ENCODE peak calls at places on chromosomes 12 and 14, in five cellular contexts. One of them, this sample, is unnamed.

GRCh38 chr14:39229222-39229543 is 4.5 kb upstream of the MIA2 start:
- DNase-seq in NT2/D1: no peak
- DNase-seq in H1: no peak
- DNase-seq in HepG2: no peak
- DNase-seq in GM12878: no peak
- DNase-seq in this sample: no peak

GRCh38 chr12:103880299-103881142 is 39.5 kb upstream of the NT5DC3 start:
- DNase-seq in NT2/D1: no peak
- DNase-seq in H1: no peak
- DNase-seq in HepG2: no peak
- DNase-seq in GM12878: peak
- DNase-seq in this sample: no peak

GRCh38 chr12:51592034-51592705 is 1.1 kb downstream of the SCN8A start:
- DNase-seq in NT2/D1: peak
- DNase-seq in H1: no peak
- DNase-seq in HepG2: no peak
- DNase-seq in GM12878: no peak
- DNase-seq in this sample: no peak

GRCh38 chr14:99252443-99252939 is 19.5 kb downstream of the BCL11B start:
- DNase-seq in NT2/D1: no peak
- DNase-seq in H1: no peak
- DNase-seq in HepG2: no peak
- DNase-seq in GM12878: no peak
- DNase-seq in this sample: no peak

GRCh38 chr14:105448706-105449111 is 25.9 kb upstream of the CRIP2 start:
- DNase-seq in NT2/D1: peak
- DNase-seq in H1: peak
- DNase-seq in HepG2: peak
- DNase-seq in GM12878: no peak
- DNase-seq in this sample: peak

GRCh38 chr14:58488550-58488949 is 61.0 kb downstream of the KIAA0586 start:
- DNase-seq in NT2/D1: no peak
- DNase-seq in H1: no peak
- DNase-seq in HepG2: no peak
- DNase-seq in GM12878: no peak
- DNase-seq in this sample: no peak

GRCh38 chr12:14892726-14893442 is 7.2 kb upstream of the MGP start:
- DNase-seq in NT2/D1: no peak
- DNase-seq in H1: no peak
- DNase-seq in HepG2: peak
- DNase-seq in GM12878: no peak
- DNase-seq in this sample: no peak

GRCh38 chr12:21987786-21988185 is 46.6 kb upstream of the ABCC9 start:
- DNase-seq in NT2/D1: no peak
- DNase-seq in H1: no peak
- DNase-seq in HepG2: no peak
- DNase-seq in GM12878: no peak
- DNase-seq in this sample: no peak

GRCh38 chr12:20492251-20492728 is 124.0 kb downstream of the PDE3A start:
- DNase-seq in NT2/D1: no peak
- DNase-seq in H1: no peak
- DNase-seq in HepG2: no peak
- DNase-seq in GM12878: peak
- DNase-seq in this sample: no peak

GRCh38 chr12:6364037-6364360 is 11.4 kb downstream of the SCNN1A start:
- DNase-seq in NT2/D1: no peak
- DNase-seq in H1: no peak
- DNase-seq in HepG2: no peak
- DNase-seq in GM12878: no peak
- DNase-seq in this sample: no peak

GRCh38 chr12:15700595-15700994 is 88.6 kb downstream of the EPS8 start:
- DNase-seq in NT2/D1: no peak
- DNase-seq in H1: no peak
- DNase-seq in HepG2: no peak
- DNase-seq in GM12878: peak
- DNase-seq in this sample: no peak

GRCh38 chr12:116922194-116922897 is 11.6 kb downstream of the FBXW8 start:
- DNase-seq in NT2/D1: no peak
- DNase-seq in H1: no peak
- DNase-seq in HepG2: no peak
- DNase-seq in GM12878: peak
- DNase-seq in this sample: no peak

GRCh38 chr12:129186952-129187351 is 333.7 kb downstream of the GLT1D1 start:
- DNase-seq in NT2/D1: no peak
- DNase-seq in H1: no peak
- DNase-seq in HepG2: no peak
- DNase-seq in GM12878: no peak
- DNase-seq in this sample: no peak

GRCh38 chr12:110137786-110138185 is 13.6 kb downstream of the IFT81 start:
- DNase-seq in NT2/D1: no peak
- DNase-seq in H1: no peak
- DNase-seq in HepG2: no peak
- DNase-seq in GM12878: no peak
- DNase-seq in this sample: no peak

GRCh38 chr12:6547987-6548386 is 7.9 kb downstream of the IFFO1 start:
- DNase-seq in NT2/D1: peak
- DNase-seq in H1: no peak
- DNase-seq in HepG2: no peak
- DNase-seq in GM12878: no peak
- DNase-seq in this sample: no peak

GRCh38 chr14:29166507-29166906 is 399.9 kb downstream of the FOXG1 start:
- DNase-seq in NT2/D1: no peak
- DNase-seq in H1: no peak
- DNase-seq in HepG2: no peak
- DNase-seq in GM12878: no peak
- DNase-seq in this sample: peak
- TF ChIP-seq SUZ12 in NT2/D1: no peak
- TF ChIP-seq SUZ12 in H1: no peak
- TF ChIP-seq SUZ12 in HepG2: no peak
- TF ChIP-seq SUZ12 in GM12878: no peak
- TF ChIP-seq SUZ12 in this sample: no peak

DNA sequence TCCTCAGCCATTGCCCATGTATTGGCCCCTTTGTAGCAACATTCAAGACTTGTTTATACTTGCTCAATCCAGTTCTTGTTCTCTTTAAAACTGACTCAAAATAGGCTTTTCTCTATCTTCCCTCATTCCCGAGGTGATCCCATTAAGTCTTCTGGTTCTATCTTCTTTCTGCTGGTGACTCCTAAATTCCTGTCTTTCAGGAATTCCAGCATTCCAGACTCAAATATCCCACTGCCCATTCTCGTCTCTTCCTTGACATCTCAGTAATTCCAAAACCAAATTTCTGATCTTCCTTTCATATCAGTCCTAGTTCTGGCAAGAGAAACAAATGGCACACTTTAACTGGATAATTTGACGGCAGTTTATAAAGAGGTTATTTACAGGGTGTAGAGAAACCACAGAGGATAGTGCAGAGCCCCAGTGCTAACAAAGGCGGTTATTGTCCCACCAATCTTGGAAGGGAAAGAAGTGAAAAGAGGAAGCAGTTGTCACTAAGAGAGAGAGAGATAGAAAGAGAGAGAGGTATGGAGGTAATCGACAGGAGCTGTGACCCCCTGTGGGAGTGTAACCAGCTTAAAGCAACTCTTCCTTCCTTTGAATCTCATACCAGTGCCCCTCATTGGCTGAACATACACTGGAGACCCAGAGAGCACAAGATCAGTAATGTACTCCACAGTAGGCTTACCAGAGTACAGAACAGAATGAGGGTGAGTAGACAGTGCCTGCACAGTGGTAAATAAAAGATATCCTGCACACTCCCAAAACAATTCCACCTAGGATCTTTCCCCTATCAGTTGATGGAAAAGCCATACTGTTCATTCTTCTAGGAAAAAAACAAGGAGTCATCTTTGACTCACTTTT is 177.6 kb upstream of the LMNTD1 start:
- DNase-seq in NT2/D1: no peak
- DNase-seq in H1: no peak
- DNase-seq in HepG2: no peak
- DNase-seq in GM12878: no peak
- DNase-seq in this sample: no peak
- TF ChIP-seq SUZ12 in NT2/D1: no peak
- TF ChIP-seq SUZ12 in H1: no peak
- TF ChIP-seq SUZ12 in HepG2: no peak
- TF ChIP-seq SUZ12 in GM12878: no peak
- TF ChIP-seq SUZ12 in this sample: no peak

DNA sequence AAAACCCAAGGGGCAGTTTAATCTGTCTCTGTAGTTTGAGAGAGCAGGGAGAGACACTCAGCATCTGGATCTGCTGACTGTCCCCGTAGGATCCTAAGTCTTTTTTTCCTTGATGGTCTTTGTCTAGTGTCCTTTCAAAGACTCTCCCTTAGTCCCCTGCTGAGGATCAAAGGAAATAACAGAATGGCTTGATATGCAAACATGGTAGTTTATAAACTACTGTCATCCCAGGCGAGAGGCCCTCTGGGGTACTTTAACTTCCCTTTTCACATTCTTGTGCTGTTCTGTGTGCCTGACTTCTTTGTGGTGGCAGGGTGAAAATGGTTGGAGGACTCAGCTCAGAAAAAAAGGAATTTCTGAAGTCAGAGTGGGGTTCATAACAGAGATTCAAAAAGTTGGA is 218.5 kb downstream of the DIO2 start:
- DNase-seq in NT2/D1: peak
- DNase-seq in H1: peak
- DNase-seq in HepG2: no peak
- DNase-seq in GM12878: no peak
- DNase-seq in this sample: no peak
- TF ChIP-seq SUZ12 in NT2/D1: no peak
- TF ChIP-seq SUZ12 in H1: no peak
- TF ChIP-seq SUZ12 in HepG2: no peak
- TF ChIP-seq SUZ12 in GM12878: no peak
- TF ChIP-seq SUZ12 in this sample: no peak

DNA sequence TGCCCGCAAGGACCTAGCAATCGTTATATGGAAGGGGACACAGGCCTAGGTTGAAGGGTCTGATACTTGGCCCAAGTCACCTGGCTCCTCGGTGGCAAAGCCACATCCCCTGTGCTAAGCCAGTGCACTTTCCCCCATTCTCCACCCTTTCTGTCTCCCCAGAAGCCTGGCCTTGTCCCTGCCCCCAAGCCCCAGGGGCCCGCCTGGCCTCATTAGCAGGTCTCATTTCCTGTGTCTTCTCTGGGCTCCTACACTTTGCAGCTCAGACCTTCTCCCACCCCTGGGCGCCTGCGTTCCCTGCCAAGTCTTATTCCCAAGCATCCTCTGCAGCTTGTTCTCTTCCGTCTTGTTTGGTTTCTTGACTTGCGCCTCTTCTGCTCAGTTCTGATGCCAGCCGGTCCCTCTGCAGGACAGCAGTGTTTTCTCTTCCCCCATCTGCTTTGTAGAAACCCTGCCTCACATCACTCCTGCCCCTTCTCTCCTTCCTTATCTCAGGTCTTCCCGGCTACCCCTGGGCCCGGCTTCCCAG is 66.7 kb downstream of the SLC24A4 start:
- DNase-seq in NT2/D1: no peak
- DNase-seq in H1: no peak
- DNase-seq in HepG2: no peak
- DNase-seq in GM12878: no peak
- DNase-seq in this sample: no peak
- TF ChIP-seq SUZ12 in NT2/D1: no peak
- TF ChIP-seq SUZ12 in H1: no peak
- TF ChIP-seq SUZ12 in HepG2: no peak
- TF ChIP-seq SUZ12 in GM12878: no peak
- TF ChIP-seq SUZ12 in this sample: no peak

DNA sequence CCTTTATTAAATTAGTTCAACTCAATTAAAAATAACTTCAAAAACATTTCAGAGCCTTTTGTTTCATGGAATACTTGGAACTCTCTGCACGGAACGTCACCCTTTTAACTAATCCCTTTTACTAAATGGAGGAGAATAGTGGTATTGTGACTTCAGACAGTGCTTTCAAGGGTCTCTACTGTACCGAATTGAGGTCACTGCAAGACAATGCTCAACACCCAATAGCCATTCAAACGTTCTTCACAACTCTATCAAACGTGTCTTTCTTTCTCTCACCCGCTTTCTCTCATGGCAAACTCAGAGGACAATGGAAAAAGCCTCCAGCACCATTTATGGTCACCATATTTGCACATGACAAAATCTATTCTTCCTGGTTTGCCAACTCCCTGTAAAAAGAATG is 132.1 kb upstream of the SOX5 start:
- DNase-seq in NT2/D1: no peak
- DNase-seq in H1: no peak
- DNase-seq in HepG2: no peak
- DNase-seq in GM12878: no peak
- DNase-seq in this sample: no peak
- TF ChIP-seq SUZ12 in NT2/D1: no peak
- TF ChIP-seq SUZ12 in H1: no peak
- TF ChIP-seq SUZ12 in HepG2: no peak
- TF ChIP-seq SUZ12 in GM12878: no peak
- TF ChIP-seq SUZ12 in this sample: no peak

DNA sequence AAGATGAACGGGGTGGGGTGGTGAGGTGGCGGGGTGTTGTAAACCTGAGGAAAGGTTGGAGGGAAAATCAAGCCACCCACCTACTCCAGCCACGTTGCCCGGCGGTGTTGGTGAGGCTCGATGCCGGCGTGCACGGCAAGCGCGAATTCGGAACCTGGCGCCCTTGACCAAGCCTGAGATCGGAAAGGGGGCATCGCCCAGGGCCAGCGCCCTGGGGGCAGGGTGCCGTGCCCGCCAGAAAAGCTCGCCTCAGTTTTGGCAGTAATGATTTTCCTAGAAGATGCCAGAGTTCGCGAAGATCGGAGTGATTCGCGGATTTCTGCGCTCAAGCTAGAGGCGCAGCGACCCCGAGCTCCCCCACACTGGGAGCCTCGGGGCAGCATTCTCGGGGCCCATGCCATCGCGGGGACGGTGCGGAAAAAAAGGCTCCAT is 804 bp downstream of the STXBP6 start:
- DNase-seq in NT2/D1: no peak
- DNase-seq in H1: no peak
- DNase-seq in HepG2: no peak
- DNase-seq in GM12878: no peak
- DNase-seq in this sample: no peak
- TF ChIP-seq SUZ12 in NT2/D1: peak
- TF ChIP-seq SUZ12 in H1: peak
- TF ChIP-seq SUZ12 in HepG2: no peak
- TF ChIP-seq SUZ12 in GM12878: no peak
- TF ChIP-seq SUZ12 in this sample: no peak

GRCh38 chr12:107404981-107405380 is 280.6 kb upstream of the PWP1 start:
- DNase-seq in NT2/D1: peak
- DNase-seq in H1: no peak
- DNase-seq in HepG2: peak
- DNase-seq in GM12878: no peak
- DNase-seq in this sample: peak

GRCh38 chr12:107402041-107403022 is 283.3 kb upstream of the PWP1 start:
- DNase-seq in NT2/D1: peak
- DNase-seq in H1: peak
- DNase-seq in HepG2: peak
- DNase-seq in GM12878: no peak
- DNase-seq in this sample: peak

GRCh38 chr12:107400686-107401447 is 284.7 kb upstream of the PWP1 start:
- DNase-seq in NT2/D1: no peak
- DNase-seq in H1: no peak
- DNase-seq in HepG2: no peak
- DNase-seq in GM12878: no peak
- DNase-seq in this sample: no peak

GRCh38 chr12:107406932-107407331 is 278.7 kb upstream of the PWP1 start:
- DNase-seq in NT2/D1: no peak
- DNase-seq in H1: no peak
- DNase-seq in HepG2: no peak
- DNase-seq in GM12878: no peak
- DNase-seq in this sample: no peak

GRCh38 chr12:107405436-107405835 is 280.2 kb upstream of the PWP1 start:
- DNase-seq in NT2/D1: no peak
- DNase-seq in H1: no peak
- DNase-seq in HepG2: no peak
- DNase-seq in GM12878: no peak
- DNase-seq in this sample: no peak
- TF ChIP-seq SUZ12 in NT2/D1: no peak
- TF ChIP-seq SUZ12 in H1: no peak
- TF ChIP-seq SUZ12 in HepG2: no peak
- TF ChIP-seq SUZ12 in GM12878: no peak
- TF ChIP-seq SUZ12 in this sample: no peak

This sample was measured in HEK293T.